ENCODE peak calls at places on chromosome 17, in six cellular contexts. One of them, this sample, is unnamed.

GRCh38 chr17:57935833-57936807 is 19.1 kb downstream of the CUEDC1 start:
- DNase-seq in A549: no peak
- DNase-seq in fibroblast of lung: peak
- DNase-seq in suprapubic skin: peak
- DNase-seq in HFF-Myc: no peak
- DNase-seq in AG04449: no peak
- DNase-seq in this sample: no peak

GRCh38 chr17:49646391-49647255 is 31.3 kb downstream of the SPOP start:
- DNase-seq in A549: peak
- DNase-seq in fibroblast of lung: peak
- DNase-seq in suprapubic skin: no peak
- DNase-seq in HFF-Myc: peak
- DNase-seq in AG04449: peak
- DNase-seq in this sample: no peak

GRCh38 chr17:32323046-32323445 is 18.9 kb downstream of the C17orf75 start:
- DNase-seq in A549: no peak
- DNase-seq in fibroblast of lung: no peak
- DNase-seq in suprapubic skin: no peak
- DNase-seq in HFF-Myc: no peak
- DNase-seq in AG04449: no peak
- DNase-seq in this sample: no peak

GRCh38 chr17:6711081-6711674 is 2.0 kb downstream of the SLC13A5 start:
- DNase-seq in A549: peak
- DNase-seq in fibroblast of lung: peak
- DNase-seq in suprapubic skin: no peak
- DNase-seq in HFF-Myc: no peak
- DNase-seq in AG04449: no peak
- DNase-seq in this sample: no peak

GRCh38 chr17:65857713-65858112 is 296.3 kb upstream of the AXIN2 start:
- DNase-seq in A549: no peak
- DNase-seq in fibroblast of lung: no peak
- DNase-seq in suprapubic skin: no peak
- DNase-seq in HFF-Myc: no peak
- DNase-seq in AG04449: no peak
- DNase-seq in this sample: no peak

GRCh38 chr17:80519091-80519781 is 25.4 kb upstream of the RPTOR start:
- DNase-seq in A549: no peak
- DNase-seq in fibroblast of lung: no peak
- DNase-seq in suprapubic skin: no peak
- DNase-seq in HFF-Myc: no peak
- DNase-seq in AG04449: no peak
- DNase-seq in this sample: no peak

GRCh38 chr17:57665128-57665527 is 80.0 kb downstream of the CCDC182 start:
- DNase-seq in A549: no peak
- DNase-seq in fibroblast of lung: no peak
- DNase-seq in suprapubic skin: no peak
- DNase-seq in HFF-Myc: no peak
- DNase-seq in AG04449: no peak
- DNase-seq in this sample: peak

GRCh38 chr17:55347341-55347740 is 74.3 kb downstream of the MMD start:
- DNase-seq in A549: no peak
- DNase-seq in fibroblast of lung: no peak
- DNase-seq in suprapubic skin: no peak
- DNase-seq in HFF-Myc: no peak
- DNase-seq in AG04449: no peak
- DNase-seq in this sample: no peak

GRCh38 chr17:81928497-81929252 is 1.1 kb upstream of the MAFG start:
- DNase-seq in A549: no peak
- DNase-seq in fibroblast of lung: no peak
- DNase-seq in suprapubic skin: no peak
- DNase-seq in HFF-Myc: no peak
- DNase-seq in AG04449: no peak
- DNase-seq in this sample: no peak

GRCh38 chr17:52995127-52995526 is 827.6 kb upstream of the KIF2B start:
- DNase-seq in A549: no peak
- DNase-seq in fibroblast of lung: no peak
- DNase-seq in suprapubic skin: no peak
- DNase-seq in HFF-Myc: no peak
- DNase-seq in AG04449: no peak
- DNase-seq in this sample: no peak

GRCh38 chr17:9247401-9247938 is 226.2 kb downstream of the NTN1 start:
- DNase-seq in A549: no peak
- DNase-seq in fibroblast of lung: no peak
- DNase-seq in suprapubic skin: no peak
- DNase-seq in HFF-Myc: no peak
- DNase-seq in AG04449: no peak
- DNase-seq in this sample: no peak

GRCh38 chr17:32320847-32321246 is 21.1 kb downstream of the C17orf75 start:
- DNase-seq in A549: no peak
- DNase-seq in fibroblast of lung: no peak
- DNase-seq in suprapubic skin: no peak
- DNase-seq in HFF-Myc: no peak
- DNase-seq in AG04449: no peak
- DNase-seq in this sample: no peak

GRCh38 chr17:32496348-32497078 is 9.7 kb downstream of the CDK5R1 start:
- DNase-seq in A549: no peak
- DNase-seq in fibroblast of lung: peak
- DNase-seq in suprapubic skin: no peak
- DNase-seq in HFF-Myc: no peak
- DNase-seq in AG04449: peak
- DNase-seq in this sample: no peak

GRCh38 chr17:21358682-21359482 is 17.3 kb upstream of the KCNJ12 start:
- DNase-seq in A549: peak
- DNase-seq in fibroblast of lung: peak
- DNase-seq in suprapubic skin: no peak
- DNase-seq in HFF-Myc: peak
- DNase-seq in AG04449: no peak
- DNase-seq in this sample: no peak

GRCh38 chr17:2852211-2852610 is 56.0 kb downstream of the RAP1GAP2 start:
- DNase-seq in A549: no peak
- DNase-seq in fibroblast of lung: no peak
- DNase-seq in suprapubic skin: no peak
- DNase-seq in HFF-Myc: no peak
- DNase-seq in AG04449: no peak
- DNase-seq in this sample: no peak

GRCh38 chr17:47323382-47324223 is at the start of gene EFCAB13:
- DNase-seq in A549: peak
- DNase-seq in fibroblast of lung: peak
- DNase-seq in suprapubic skin: peak
- DNase-seq in HFF-Myc: no peak
- DNase-seq in AG04449: no peak
- DNase-seq in this sample: peak
- TF ChIP-seq CTCF in A549: peak
- TF ChIP-seq CTCF in fibroblast of lung: no peak
- TF ChIP-seq CTCF in suprapubic skin: peak
- TF ChIP-seq CTCF in HFF-Myc: no peak
- TF ChIP-seq CTCF in AG04449: peak
- TF ChIP-seq CTCF in this sample: peak

GRCh38 chr17:1050996-1051925 is 54.3 kb downstream of the TIMM22 start:
- DNase-seq in A549: no peak
- DNase-seq in fibroblast of lung: no peak
- DNase-seq in suprapubic skin: no peak
- DNase-seq in HFF-Myc: no peak
- DNase-seq in AG04449: no peak
- DNase-seq in this sample: no peak
- TF ChIP-seq CTCF in A549: no peak
- TF ChIP-seq CTCF in fibroblast of lung: no peak
- TF ChIP-seq CTCF in suprapubic skin: no peak
- TF ChIP-seq CTCF in HFF-Myc: no peak
- TF ChIP-seq CTCF in AG04449: no peak
- TF ChIP-seq CTCF in this sample: no peak

GRCh38 chr17:38449364-38449763 is 21.1 kb downstream of the ARHGAP23 start:
- DNase-seq in A549: peak
- DNase-seq in fibroblast of lung: peak
- DNase-seq in suprapubic skin: no peak
- DNase-seq in HFF-Myc: no peak
- DNase-seq in AG04449: no peak
- DNase-seq in this sample: no peak
- TF ChIP-seq CTCF in A549: no peak
- TF ChIP-seq CTCF in fibroblast of lung: no peak
- TF ChIP-seq CTCF in suprapubic skin: no peak
- TF ChIP-seq CTCF in HFF-Myc: no peak
- TF ChIP-seq CTCF in AG04449: no peak
- TF ChIP-seq CTCF in this sample: no peak

GRCh38 chr17:39045948-39046679 is 78.9 kb upstream of the FBXO47 start:
- DNase-seq in A549: no peak
- DNase-seq in fibroblast of lung: no peak
- DNase-seq in suprapubic skin: peak
- DNase-seq in HFF-Myc: no peak
- DNase-seq in AG04449: no peak
- DNase-seq in this sample: no peak
- TF ChIP-seq CTCF in A549: no peak
- TF ChIP-seq CTCF in fibroblast of lung: no peak
- TF ChIP-seq CTCF in suprapubic skin: no peak
- TF ChIP-seq CTCF in HFF-Myc: no peak
- TF ChIP-seq CTCF in AG04449: no peak
- TF ChIP-seq CTCF in this sample: no peak